ENCODE peak calls at places on chromosomes 11 and 22, in ten cellular contexts. Q, J, S, W, V, P, X, E, C and N are unnamed samples.

GRCh38 chr11:17631702-17632365 is 84.8 kb downstream of the OTOG start:
- DNase-seq in Q (no peak), J (no peak), S (no peak), W (no peak), V (no peak), P (no peak), X (no peak), E (no peak), C (no peak), N (no peak)

GRCh38 chr11:130732476-130732875 is 183.8 kb downstream of the SNX19 start:
- DNase-seq in Q (no peak), J (no peak), S (no peak), W (no peak), V (no peak), P (no peak), X (no peak), E (no peak), C (no peak), N (no peak)

GRCh38 chr11:133951484-133952198 is 5.1 kb downstream of the IGSF9B start:
- DNase-seq in Q (no peak), J (no peak), S (no peak), W (no peak), V (no peak), P (no peak), X (no peak), E (no peak), C (peak; percentile 54), N (no peak)

GRCh38 chr11:35953081-35953480 is 9.2 kb downstream of the LDLRAD3 start:
- DNase-seq in Q (no peak), J (no peak), S (no peak), W (peak; percentile 41), V (peak; percentile 10), P (no peak), X (no peak), E (no peak), C (no peak), N (no peak)

GRCh38 chr22:20525048-20525447 is 17.6 kb downstream of the MED15 start:
- DNase-seq in Q (no peak), J (no peak), S (no peak), W (no peak), V (no peak), P (no peak), X (no peak), E (no peak), C (no peak), N (no peak)

GRCh38 chr11:66749091-66749490 is 20.1 kb upstream of the SPTBN2 start:
- DNase-seq in Q (no peak), J (no peak), S (peak; percentile 49), W (no peak), V (no peak), P (no peak), X (no peak), E (no peak), C (no peak), N (no peak)

GRCh38 chr11:288328-289144 is at the start of gene PGGHG:
- DNase-seq in Q (no peak), J (peak; percentile 86), S (peak; percentile 89), W (no peak), V (no peak), P (peak; percentile 77), X (peak; percentile 51), E (peak; percentile 50), C (peak; percentile 88), N (no peak)

GRCh38 chr11:86511086-86511551 is 136.4 kb downstream of the CCDC81 start:
- DNase-seq in Q (no peak), J (no peak), S (no peak), W (no peak), V (no peak), P (no peak), X (no peak), E (no peak), C (no peak), N (peak; percentile 27)

GRCh38 chr11:128472128-128473110 is 114.9 kb downstream of the ETS1 start:
- DNase-seq in Q (no peak), J (no peak), S (no peak), W (no peak), V (no peak), P (peak; percentile 44), X (peak; percentile 76), E (no peak), C (no peak), N (peak; percentile 93)

GRCh38 chr11:104390696-104391095 is 226.7 kb upstream of the PDGFD start:
- DNase-seq in Q (no peak), J (no peak), S (no peak), W (no peak), V (no peak), P (no peak), X (no peak), E (no peak), C (no peak), N (no peak)

GRCh38 chr11:62245271-62245753 is 3.3 kb downstream of the SCGB1D2 start:
- DNase-seq in Q (peak; percentile 38), J (no peak), S (no peak), W (no peak), V (no peak), P (no peak), X (no peak), E (no peak), C (peak; percentile 25), N (no peak)

GRCh38 chr11:102487214-102487613 is 34.6 kb upstream of the TMEM123 start:
- DNase-seq in Q (no peak), J (no peak), S (no peak), W (no peak), V (no peak), P (no peak), X (no peak), E (no peak), C (no peak), N (no peak)

GRCh38 chr11:121459413-121460041 is 6.8 kb upstream of the SORL1-AS1 start:
- DNase-seq in Q (no peak), J (peak; percentile 54), S (no peak), W (no peak), V (no peak), P (no peak), X (no peak), E (no peak), C (no peak), N (no peak)

GRCh38 chr11:123885570-123885969 is at the start of gene TMEM225:
- DNase-seq in Q (no peak), J (no peak), S (no peak), W (no peak), V (no peak), P (no peak), X (no peak), E (no peak), C (no peak), N (no peak)

GRCh38 chr11:15157738-15158137 is 43.0 kb downstream of the INSC start:
- DNase-seq in Q (no peak), J (no peak), S (no peak), W (no peak), V (no peak), P (no peak), X (no peak), E (no peak), C (no peak), N (no peak)

GRCh38 chr22:17191163-17191562 is 28.1 kb downstream of the ADA2 start:
- DNase-seq in Q (no peak), J (no peak), S (no peak), W (no peak), V (no peak), P (no peak), X (no peak), E (no peak), C (no peak), N (no peak)

GRCh38 chr22:35749808-35750207 is 32.1 kb downstream of the APOL5 start:
- DNase-seq in Q (no peak), J (no peak), S (no peak), W (no peak), V (no peak), P (peak; percentile 42), X (no peak), E (no peak), C (no peak), N (peak; percentile 79)

GRCh38 chr11:121372671-121373429 is 79.3 kb upstream of the SORL1 start:
- DNase-seq in Q (no peak), J (no peak), S (no peak), W (no peak), V (no peak), P (peak; percentile 32), X (no peak), E (no peak), C (no peak), N (peak; percentile 82)

GRCh38 chr11:57402188-57403066 is 12.0 kb upstream of the PRG2 start:
- DNase-seq in Q (peak; percentile 67), J (no peak), S (no peak), W (no peak), V (no peak), P (no peak), X (no peak), E (no peak), C (no peak), N (no peak)

GRCh38 chr11:111299111-111300026 is 1.0 kb downstream of the POU2AF3 start:
- DNase-seq in Q (no peak), J (peak; percentile 81), S (peak; percentile 68), W (peak; percentile 21), V (peak; percentile 25), P (no peak), X (no peak), E (no peak), C (no peak), N (no peak)

GRCh38 chr22:17738386-17739128 is 35.7 kb downstream of the BID start:
- DNase-seq in Q (no peak), J (no peak), S (no peak), W (no peak), V (no peak), P (no peak), X (no peak), E (no peak), C (no peak), N (no peak)

GRCh38 chr11:33542921-33543320 is 157.7 kb downstream of the C11orf91 start:
- DNase-seq in Q (peak; percentile 54), J (peak; percentile 40), S (peak; percentile 44), W (peak; percentile 23), V (peak; percentile 6), P (peak; percentile 17), X (no peak), E (peak; percentile 25), C (peak; percentile 72), N (no peak)

GRCh38 chr11:6498544-6498943 is 1.5 kb downstream of the DNHD1 start:
- DNase-seq in Q (no peak), J (no peak), S (no peak), W (no peak), V (no peak), P (no peak), X (no peak), E (no peak), C (no peak), N (no peak)

GRCh38 chr22:20200411-20200810 is 49.6 kb upstream of the CCDC188 start:
- DNase-seq in Q (no peak), J (no peak), S (no peak), W (no peak), V (no peak), P (no peak), X (no peak), E (no peak), C (no peak), N (no peak)